ENCODE peak calls at places on chromosomes 5 and 9, in eight cellular contexts. W is activated T-cell treated with anti-CD3 and anti-CD28 coated beads, Interleukin-2, amount 50 U/mL, for 48 hours; N is left colon; F is neural crest cell; J is GM04504; T is AG20443; K is endodermal cell; M is NCI-H446 treated with DMSO at 0.1 percent for 48 hours. Q is an unnamed sample.

GRCh38 chr9:109652971-109653370 is 127.0 kb upstream of the PALM2AKAP2 start:
- DNase-seq in W (no peak), N (no peak), F (no peak), J (no peak), T (peak), K (peak), M (no peak), Q (no peak)

GRCh38 chr5:11560915-11561697 is 343.1 kb downstream of the CTNND2 start:
- DNase-seq in W (no peak), N (no peak), F (no peak), J (no peak), T (no peak), K (no peak), M (no peak), Q (no peak)

GRCh38 chr9:107557236-107557990 is 67.8 kb upstream of the KLF4 start:
- DNase-seq in W (no peak), N (no peak), F (no peak), J (no peak), T (no peak), K (no peak), M (no peak), Q (no peak)

GRCh38 chr9:3906437-3907213 is 380.8 kb upstream of the RFX3 start:
- DNase-seq in W (no peak), N (no peak), F (no peak), J (peak), T (peak), K (no peak), M (no peak), Q (no peak)

GRCh38 chr5:60649288-60649917 is 50.6 kb downstream of the DEPDC1B start:
- DNase-seq in W (no peak), N (no peak), F (no peak), J (no peak), T (peak), K (no peak), M (peak), Q (no peak)

GRCh38 chr9:71025728-71026127 is 95.7 kb downstream of the TRPM3 start:
- DNase-seq in W (no peak), N (no peak), F (no peak), J (no peak), T (no peak), K (no peak), M (no peak), Q (no peak)

GRCh38 chr5:121533814-121534213 is 317.9 kb upstream of the FTMT start:
- DNase-seq in W (no peak), N (no peak), F (no peak), J (no peak), T (no peak), K (no peak), M (no peak), Q (no peak)

GRCh38 chr5:163473613-163474243 is 13.3 kb downstream of the HMMR start:
- DNase-seq in W (no peak), N (no peak), F (no peak), J (no peak), T (no peak), K (no peak), M (no peak), Q (no peak)

GRCh38 chr5:101658433-101658832 is 637.7 kb downstream of the SLCO4C1 start:
- DNase-seq in W (no peak), N (no peak), F (no peak), J (no peak), T (no peak), K (no peak), M (no peak), Q (no peak)

GRCh38 chr9:84898188-84898587 is 228.7 kb downstream of the NTRK2 start:
- DNase-seq in W (no peak), N (no peak), F (no peak), J (no peak), T (no peak), K (no peak), M (no peak), Q (no peak)

GRCh38 chr5:2697446-2698200 is 53.9 kb downstream of the IRX2 start:
- DNase-seq in W (no peak), N (no peak), F (no peak), J (no peak), T (no peak), K (no peak), M (no peak), Q (no peak)

GRCh38 chr9:18240213-18240612 is 233.7 kb upstream of the ADAMTSL1 start:
- DNase-seq in W (no peak), N (no peak), F (no peak), J (no peak), T (no peak), K (no peak), M (no peak), Q (no peak)

GRCh38 chr5:10863763-10864383 is 102.8 kb upstream of the DAP start:
- DNase-seq in W (peak), N (peak), F (peak), J (peak), T (peak), K (peak), M (peak), Q (no peak)

GRCh38 chr9:133701981-133702797 is 36.0 kb downstream of the SARDH start:
- DNase-seq in W (peak), N (no peak), F (no peak), J (no peak), T (no peak), K (no peak), M (no peak), Q (peak)